ENCODE peak calls at places on chromosomes 4 and X, in seven cellular contexts. P, Y, E, Z, C, G and M are unnamed samples.

GRCh38 chr4:126530996-126531585 is 1101.7 kb upstream of the INTU start:
- DNase-seq in G (no peak), E (no peak), Z (no peak), C (no peak), P (no peak), Y (no peak), M (no peak)

GRCh38 chr4:40192286-40193017 is 4.4 kb upstream of the RHOH start:
- DNase-seq in P (no peak), Z (no peak), E (no peak), C (no peak), Y (peak; percentile 16), G (no peak), M (no peak)

GRCh38 chrX:64195862-64196261 is 9.6 kb downstream of the AMER1 start:
- DNase-seq in Z (no peak), C (no peak), E (no peak), Y (no peak), G (no peak), P (no peak), M (no peak)

GRCh38 chrX:103831342-103831802 is 685 bp downstream of the RAB9B start:
- DNase-seq in C (no peak), P (peak; percentile 5), E (no peak), G (no peak), Y (no peak), Z (peak; percentile 70), M (no peak)

GRCh38 chrX:38212246-38212645 is 8.4 kb downstream of the SRPX start:
- DNase-seq in C (no peak), Y (no peak), Z (peak; percentile 16), P (no peak), E (no peak), G (no peak), M (no peak)

GRCh38 chr4:41257901-41258300 is 1.2 kb downstream of the UCHL1 start:
- DNase-seq in Y (no peak), E (no peak), Z (no peak), P (no peak), C (no peak), G (no peak), M (no peak)

GRCh38 chr4:51901363-51901762 is 58.4 kb downstream of the DCUN1D4 start:
- DNase-seq in P (no peak), E (no peak), C (no peak), Y (no peak), G (no peak), Z (no peak), M (no peak)

GRCh38 chr4:98447648-98448047 is 186.5 kb downstream of the RAP1GDS1 start:
- DNase-seq in P (no peak), Y (no peak), C (no peak), E (peak; percentile 39), Z (no peak), G (no peak), M (no peak)

GRCh38 chr4:74042681-74043080 is 4.2 kb upstream of the CXCL3 start:
- DNase-seq in C (no peak), G (no peak), Z (no peak), Y (no peak), P (no peak), E (no peak), M (no peak)

GRCh38 chr4:71841336-71841735 is 57.5 kb upstream of the GC start:
- DNase-seq in P (peak; percentile 11), E (peak; percentile 22), C (no peak), Z (no peak), Y (no peak), G (no peak), M (no peak)

GRCh38 chr4:3832536-3833220 is 66.5 kb downstream of the ADRA2C start:
- DNase-seq in C (no peak), Y (no peak), P (no peak), Z (no peak), G (no peak), E (no peak), M (no peak)

GRCh38 chr4:13907255-13907751 is 279.8 kb upstream of the BOD1L1 start:
- DNase-seq in Z (peak; percentile 95), E (peak; percentile 97), G (no peak), P (peak; percentile 78), C (no peak), Y (peak; percentile 47), M (no peak)

GRCh38 chrX:25555521-25555920 is 539.8 kb upstream of the ARX start:
- DNase-seq in Y (no peak), E (no peak), Z (no peak), P (no peak), G (no peak), C (no peak), M (no peak)

GRCh38 chr4:141518222-141518621 is 118.2 kb upstream of the IL15 start:
- DNase-seq in P (no peak), C (no peak), E (no peak), Z (no peak), Y (no peak), G (no peak), M (no peak)

GRCh38 chrX:49041683-49042529 is 1.3 kb downstream of the TFE3 start:
- DNase-seq in C (no peak), E (peak; percentile 52), P (peak; percentile 77), G (no peak), Y (no peak), Z (peak; percentile 55), M (peak; percentile 52)

GRCh38 chrX:102784550-102784949 is 64.0 kb downstream of the GPRASP3 start:
- DNase-seq in G (no peak), Z (no peak), P (no peak), E (no peak), C (no peak), Y (no peak), M (no peak)

GRCh38 chr4:1970926-1971325 is 37.8 kb downstream of the NELFA start:
- DNase-seq in E (no peak), P (no peak), G (no peak), Z (no peak), C (no peak), Y (no peak), M (no peak)
- H3K27me3 ChIP-seq in E (no peaks in the 10 kb centered on the region), P (no peaks in the 10 kb centered on the region), G (no peaks in the 10 kb centered on the region), Z (no peaks in the 10 kb centered on the region), C (no peaks in the 10 kb centered on the region), Y (no peaks in the 10 kb centered on the region), M (no peaks in the 10 kb centered on the region)

DNA sequence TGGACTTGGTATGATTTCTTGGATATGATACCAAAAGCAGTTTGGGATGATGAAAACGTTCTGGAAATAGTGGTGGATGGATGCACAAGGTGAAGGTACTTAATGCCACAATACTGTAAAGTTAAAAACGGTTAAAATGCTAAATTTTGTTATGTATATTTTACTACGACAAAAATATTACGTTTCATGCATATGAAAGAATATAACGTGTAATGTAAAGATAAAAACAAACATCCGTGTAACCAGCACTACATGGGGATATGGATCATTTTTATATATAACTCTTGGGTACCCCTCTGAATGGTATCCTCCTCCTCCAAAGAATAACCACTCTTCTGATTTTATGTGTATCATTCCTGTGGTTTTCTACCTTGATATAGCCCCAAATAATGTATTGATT is 862 bp upstream of the CENPU start:
- DNase-seq in G (no peak), C (no peak), Y (no peak), E (no peak), P (no peak), Z (no peak), M (no peak)
- H3K4me3 ChIP-seq in G (peak overlapping the region; percentile 34), C (peak overlapping the region; percentile 66), Y (peak overlapping the region; percentile 88), E (peak overlapping the region; percentile 61), P (peak overlapping the region; percentile 88), Z (peak overlapping the region; percentile 90), M (peak overlapping the region; percentile 96)

DNA sequence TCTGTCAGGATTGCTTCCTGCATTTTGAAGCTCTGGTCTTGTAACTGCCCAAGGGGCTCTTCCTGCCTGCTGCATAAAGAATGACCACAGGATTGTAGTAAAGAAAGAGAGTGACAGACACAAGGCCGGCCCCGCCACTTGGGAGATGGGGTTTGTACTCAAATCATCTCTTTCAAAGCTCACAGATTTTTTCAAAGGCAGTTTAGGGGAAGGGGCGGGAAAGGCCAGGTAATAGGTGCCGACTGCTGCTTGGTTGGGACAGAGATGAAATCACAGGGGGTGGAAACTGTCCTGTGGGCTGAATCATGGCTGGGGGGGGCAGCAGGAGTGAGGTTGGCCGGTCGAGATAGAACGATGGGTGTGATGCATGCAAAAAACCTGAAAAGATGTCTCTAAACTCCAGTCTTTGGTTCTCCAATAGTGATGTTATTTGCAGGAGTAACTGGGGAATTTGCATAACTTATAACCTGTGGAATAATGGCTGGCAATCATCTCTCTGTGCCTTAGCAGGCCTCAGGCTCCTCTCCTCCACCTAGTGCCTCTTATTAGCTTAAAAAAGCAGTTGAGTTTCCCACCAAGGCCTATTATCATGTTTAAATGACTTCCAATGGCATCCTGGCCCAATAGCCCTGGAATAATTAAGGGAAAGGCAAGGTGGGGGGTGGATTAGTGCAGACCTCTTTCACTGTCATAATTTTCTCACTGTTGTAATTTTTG is 778.4 kb upstream of the FRG1 start:
- DNase-seq in C (no peak), Y (no peak), G (no peak), Z (no peak), P (no peak), E (no peak), M (no peak)
- H3K27ac ChIP-seq in C (no peak overlapping the region), Y (no peak overlapping the region), G (no peak overlapping the region), Z (no peak overlapping the region), P (no peak overlapping the region), E (no peak overlapping the region), M (no peak overlapping the region)

GRCh38 chr4:136740326-136740725 is 792.0 kb downstream of the PCDH18 start:
- DNase-seq in Y (no peak), E (no peak), C (no peak), G (no peak), P (no peak), Z (no peak), M (no peak)

GRCh38 chr4:136742330-136742729 is 790.0 kb downstream of the PCDH18 start:
- DNase-seq in Y (no peak), E (no peak), P (no peak), G (no peak), C (no peak), Z (peak; percentile 15), M (no peak)

GRCh38 chr4:136743238-136743637 is 789.1 kb downstream of the PCDH18 start:
- DNase-seq in Y (no peak), C (no peak), E (no peak), P (no peak), G (no peak), Z (no peak), M (no peak)

GRCh38 chr4:136737066-136737465 is 795.2 kb downstream of the PCDH18 start:
- DNase-seq in C (no peak), G (no peak), P (no peak), E (no peak), Y (no peak), Z (no peak), M (no peak)

DNA sequence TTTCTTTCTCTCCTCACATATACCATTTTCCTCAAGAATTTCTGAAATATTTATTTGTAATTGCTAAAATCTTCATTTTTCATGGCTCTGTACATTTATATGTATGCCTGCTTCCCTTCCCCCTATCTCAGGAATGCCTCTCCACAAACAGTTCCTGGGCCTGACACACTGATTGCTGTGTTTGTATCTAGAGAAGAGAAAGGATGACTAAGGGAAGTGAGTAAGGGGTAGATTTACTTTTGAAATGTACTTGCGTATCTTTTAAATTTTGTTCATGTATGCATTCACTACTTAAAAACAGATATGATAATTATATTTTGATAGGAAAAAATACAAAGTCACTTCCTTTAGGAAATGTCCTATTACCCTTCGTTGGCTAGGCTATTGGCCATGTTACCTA is 790.8 kb downstream of the PCDH18 start:
- DNase-seq in Y (no peak), Z (no peak), G (no peak), E (no peak), C (no peak), P (no peak), M (no peak)
- H3K27me3 ChIP-seq in Y (no peaks in the 10 kb centered on the region), Z (no peaks in the 10 kb centered on the region), G (no peaks in the 10 kb centered on the region), E (peaks cover 3% of the 10 kb centered on the region), C (no peaks in the 10 kb centered on the region), P (no peaks in the 10 kb centered on the region), M (no peaks in the 10 kb centered on the region)